ENCODE peak calls at places on chromosomes 1 and 21, in ten cellular contexts. A, H, Z, G, L, D, E, C, F and J are unnamed samples.

GRCh38 chr1:203058674-203058931 is 27.2 kb downstream of the MYOG start:
- DNase-seq in C (no peak), E (peak), G (no peak), Z (no peak), H (no peak), D (no peak), F (no peak), L (no peak), A (no peak), J (no peak)

GRCh38 chr1:170790175-170790574 is 126.2 kb downstream of the PRRX1 start:
- DNase-seq in A (no peak), H (no peak), G (no peak), L (no peak), C (no peak), E (no peak), Z (no peak), F (no peak), D (no peak), J (no peak)

GRCh38 chr21:39675595-39675994 is 62.9 kb downstream of the B3GALT5 start:
- DNase-seq in A (no peak), L (no peak), H (peak), Z (no peak), D (no peak), G (no peak), C (no peak), E (no peak), F (no peak), J (no peak)

GRCh38 chr1:205774277-205775014 is 836 bp downstream of the RAB29 start:
- DNase-seq in F (peak), H (peak), D (no peak), Z (peak), G (no peak), C (no peak), E (no peak), L (no peak), A (no peak), J (peak)

GRCh38 chr1:241985787-241986186 is 13.1 kb downstream of the MAP1LC3C start:
- DNase-seq in C (no peak), E (peak), D (peak), G (peak), F (no peak), Z (peak), A (no peak), L (no peak), H (peak), J (peak)

GRCh38 chr1:36481771-36482723 is 666 bp downstream of the CSF3R start:
- DNase-seq in D (no peak), Z (no peak), H (no peak), E (no peak), G (no peak), F (no peak), C (no peak), A (no peak), L (no peak), J (peak)

GRCh38 chr21:44711327-44712202 is at the start of gene TSPEAR:
- DNase-seq in D (no peak), G (no peak), H (no peak), L (no peak), E (no peak), Z (no peak), F (no peak), A (peak), C (peak), J (no peak)

GRCh38 chr1:87928623-87929022 is 599.9 kb downstream of the LMO4 start:
- DNase-seq in D (no peak), L (no peak), G (no peak), H (no peak), A (no peak), C (no peak), Z (no peak), E (no peak), F (no peak), J (no peak)

GRCh38 chr1:198254521-198254920 is 97.7 kb downstream of the NEK7 start:
- DNase-seq in G (no peak), E (no peak), Z (no peak), D (no peak), A (no peak), H (no peak), L (no peak), F (no peak), C (no peak), J (no peak)

GRCh38 chr1:100463809-100464424 is 74.0 kb upstream of the GPR88 start:
- DNase-seq in Z (peak), C (no peak), G (peak), A (peak), F (peak), E (peak), L (no peak), H (peak), D (peak), J (peak)

GRCh38 chr1:111227875-111228747 is 598 bp downstream of the CHI3L2 start:
- DNase-seq in L (peak), H (no peak), F (no peak), C (no peak), D (peak), Z (no peak), A (peak), G (no peak), E (no peak), J (no peak)

GRCh38 chr1:152037920-152038658 is 1.3 kb upstream of the S100A11 start:
- DNase-seq in E (peak), F (no peak), A (no peak), C (no peak), Z (peak), D (no peak), G (no peak), L (no peak), H (no peak), J (peak)

GRCh38 chr21:34734696-34735095 is 65.9 kb downstream of the CLIC6 start:
- DNase-seq in E (no peak), L (peak), G (no peak), D (peak), H (no peak), A (no peak), C (no peak), Z (no peak), F (no peak), J (no peak)

GRCh38 chr1:37480125-37480466 is 5.7 kb downstream of the ZC3H12A start:
- DNase-seq in D (no peak), L (no peak), E (no peak), F (no peak), C (no peak), A (no peak), Z (no peak), G (no peak), H (no peak), J (no peak)

GRCh38 chr1:109979489-109980091 is 5.0 kb upstream of the AHCYL1 start:
- DNase-seq in D (peak), G (no peak), H (no peak), E (no peak), C (no peak), F (no peak), Z (no peak), L (no peak), A (no peak), J (no peak)

GRCh38 chr1:212482352-212483153 is 49.8 kb downstream of the NENF start:
- DNase-seq in D (peak), G (no peak), F (no peak), Z (no peak), E (no peak), H (no peak), A (no peak), L (no peak), C (no peak), J (no peak)

GRCh38 chr21:31248598-31248997 is 95.5 kb downstream of the TIAM1 start:
- DNase-seq in E (no peak), L (no peak), G (no peak), C (no peak), H (no peak), D (peak), A (no peak), Z (no peak), F (no peak), J (no peak)

GRCh38 chr1:181089777-181090505 is 1.4 kb downstream of the IER5 start:
- DNase-seq in L (peak), G (peak), D (no peak), F (peak), A (peak), Z (peak), H (peak), C (no peak), E (peak), J (peak)

GRCh38 chr1:195735140-195735539 is 873.1 kb downstream of the KCNT2 start:
- DNase-seq in G (no peak), Z (no peak), A (no peak), C (no peak), L (no peak), E (no peak), F (no peak), H (no peak), D (no peak), J (no peak)

GRCh38 chr21:33761104-33762036 is 119.1 kb downstream of the ITSN1 start:
- DNase-seq in L (no peak), A (no peak), C (no peak), F (no peak), G (no peak), D (peak), E (peak), Z (no peak), H (no peak), J (no peak)

GRCh38 chr1:50332941-50333594 is 90.2 kb downstream of the DMRTA2 start:
- DNase-seq in D (peak), F (peak), G (peak), H (peak), A (no peak), E (peak), Z (peak), L (no peak), C (peak), J (peak)

GRCh38 chr1:16630661-16631247 is 17.4 kb upstream of the NBPF1 start:
- DNase-seq in Z (no peak), G (peak), F (peak), H (no peak), A (no peak), D (no peak), E (no peak), C (peak), L (peak), J (peak)

GRCh38 chr1:226034482-226034881 is 28.0 kb upstream of the H3-3A start:
- DNase-seq in A (peak), H (no peak), G (peak), Z (no peak), C (no peak), F (peak), D (peak), L (peak), E (peak), J (no peak)

GRCh38 chr1:214952648-214953047 is 129.9 kb upstream of the KCNK2 start:
- DNase-seq in E (no peak), L (no peak), G (no peak), C (no peak), F (no peak), A (no peak), D (no peak), Z (no peak), H (peak), J (no peak)

GRCh38 chr1:103901072-103901471 is 151.4 kb downstream of the AMY1C start:
- DNase-seq in E (no peak), A (no peak), L (no peak), C (no peak), Z (no peak), G (no peak), F (no peak), H (no peak), D (no peak), J (no peak)

GRCh38 chr1:44484155-44484688 is 79.2 kb downstream of the RNF220 start:
- DNase-seq in L (peak), G (no peak), F (no peak), A (no peak), C (no peak), Z (no peak), E (peak), D (peak), H (peak), J (no peak)
- TF ChIP-seq CTCF in L (no peak), G (no peak), F (no peak), A (no peak), C (no peak), Z (no peak), E (no peak), D (peak), H (no peak), J (no peak)

GRCh38 chr1:240495652-240496051 is 116.3 kb downstream of the GREM2 start:
- DNase-seq in Z (no peak), D (no peak), A (no peak), H (no peak), G (no peak), F (no peak), L (no peak), E (no peak), C (no peak), J (no peak)

GRCh38 chr1:240491796-240492195 is 120.2 kb downstream of the GREM2 start:
- DNase-seq in F (no peak), H (no peak), L (no peak), Z (no peak), A (no peak), C (no peak), D (no peak), E (no peak), G (no peak), J (no peak)

GRCh38 chr1:240491156-240491555 is 120.8 kb downstream of the GREM2 start:
- DNase-seq in H (no peak), Z (no peak), A (no peak), D (peak), L (no peak), G (no peak), C (no peak), E (no peak), F (no peak), J (no peak)

GRCh38 chr1:240496356-240496755 is 115.6 kb downstream of the GREM2 start:
- DNase-seq in C (no peak), E (no peak), L (no peak), H (no peak), G (no peak), A (no peak), D (no peak), Z (no peak), F (no peak), J (no peak)

DNA sequence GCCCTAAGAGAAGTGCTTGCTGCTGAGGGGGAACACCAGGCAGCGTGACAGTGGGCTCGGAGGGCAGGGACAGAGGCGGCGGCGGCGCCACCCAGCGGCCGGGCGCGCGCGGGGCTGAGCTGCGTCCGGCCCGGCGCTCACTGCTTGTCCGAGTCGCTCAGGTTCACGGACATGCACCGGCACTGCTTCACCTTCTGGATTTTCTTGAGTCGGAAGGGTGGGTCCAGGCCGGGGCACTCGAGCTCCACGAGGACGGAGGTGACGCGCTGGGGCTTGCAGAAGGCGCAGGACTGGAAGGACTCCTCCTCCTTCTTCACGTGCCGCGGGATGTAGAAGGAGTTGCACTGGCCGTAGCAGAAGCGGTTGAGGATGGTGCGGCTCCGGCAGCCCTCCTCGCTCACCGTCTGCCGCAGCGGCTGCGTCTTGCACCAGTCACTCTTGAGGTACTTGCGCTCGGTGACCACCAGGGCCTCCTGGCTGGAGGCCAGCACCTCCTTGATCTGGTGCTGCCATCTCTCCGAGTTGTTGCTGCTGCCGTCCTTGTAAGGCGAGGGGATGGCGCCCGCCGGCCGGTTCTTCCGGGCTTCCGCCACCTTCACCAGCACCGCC is 119.0 kb downstream of the GREM2 start:
- DNase-seq in F (peak), C (no peak), L (no peak), D (peak), Z (no peak), H (peak), G (no peak), E (no peak), A (no peak), J (no peak)
- TF ChIP-seq CTCF in F (no peak), C (peak), L (no peak), D (peak), Z (no peak), H (peak), G (no peak), E (no peak), A (no peak), J (no peak)

GRCh38 chr1:228108055-228108690 is 926 bp downstream of the MRPL55 start:
- DNase-seq in D (no peak), F (peak), H (no peak), Z (no peak), A (no peak), C (no peak), L (no peak), E (no peak), G (no peak), J (no peak)
- TF ChIP-seq CTCF in D (no peak), F (no peak), H (no peak), Z (no peak), A (no peak), C (no peak), L (no peak), E (no peak), G (no peak), J (no peak)

GRCh38 chr21:42081931-42082381 is 10.8 kb downstream of the UMODL1 start:
- DNase-seq in D (no peak), E (no peak), G (no peak), Z (no peak), A (no peak), F (no peak), C (no peak), H (no peak), L (no peak), J (no peak)

GRCh38 chr21:42082501-42083360 is 11.6 kb downstream of the UMODL1 start:
- DNase-seq in C (no peak), F (no peak), L (no peak), H (no peak), G (no peak), A (no peak), D (no peak), Z (no peak), E (no peak), J (no peak)

GRCh38 chr21:42079939-42080787 is 9.0 kb downstream of the UMODL1 start:
- DNase-seq in A (no peak), H (no peak), C (no peak), L (no peak), Z (no peak), F (no peak), D (peak), G (no peak), E (no peak), J (no peak)

GRCh38 chr21:42080788-42081083 is 9.6 kb downstream of the UMODL1 start:
- DNase-seq in H (no peak), G (no peak), E (peak), F (no peak), D (peak), C (no peak), Z (no peak), A (no peak), L (no peak), J (no peak)

DNA sequence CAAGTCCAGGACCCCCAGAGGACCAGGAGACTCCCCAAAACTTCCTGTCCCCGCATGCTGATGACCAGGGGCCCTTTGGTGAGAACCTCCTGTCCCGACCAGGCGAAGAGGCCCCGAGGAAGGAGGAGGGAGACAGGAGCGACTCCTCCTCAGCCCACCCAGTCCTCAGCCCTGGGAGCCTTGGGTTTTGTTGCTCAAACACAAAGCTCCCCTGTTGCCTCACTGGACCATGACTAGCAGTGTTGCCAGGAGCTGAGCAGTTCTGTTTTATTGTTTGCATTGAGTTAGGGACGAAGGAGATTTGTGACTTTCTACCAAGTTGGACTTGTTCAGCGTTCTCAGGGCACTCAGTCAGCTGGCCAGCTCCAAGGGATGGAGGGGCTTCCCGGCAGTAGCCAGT is 10.0 kb downstream of the UMODL1 start:
- DNase-seq in L (no peak), Z (no peak), E (peak), H (no peak), F (no peak), A (no peak), D (peak), C (no peak), G (no peak), J (no peak)
- TF ChIP-seq CTCF in L (no peak), Z (no peak), E (no peak), H (no peak), F (no peak), A (no peak), D (no peak), C (no peak), G (no peak), J (no peak)

GRCh38 chr1:20426923-20427322 is 59.1 kb downstream of the CAMK2N1 start:
- DNase-seq in D (peak), E (no peak), F (no peak), G (no peak), Z (no peak), H (no peak), L (no peak), C (no peak), A (no peak), J (no peak)

GRCh38 chr1:20428841-20429240 is 57.2 kb downstream of the CAMK2N1 start:
- DNase-seq in Z (no peak), L (no peak), D (no peak), H (no peak), E (no peak), F (no peak), C (no peak), A (no peak), G (no peak), J (no peak)

GRCh38 chr1:20426371-20426770 is 59.6 kb downstream of the CAMK2N1 start:
- DNase-seq in L (no peak), C (no peak), E (no peak), F (no peak), Z (peak), H (no peak), D (no peak), G (no peak), A (no peak), J (no peak)

GRCh38 chr1:20429296-20429695 is 56.7 kb downstream of the CAMK2N1 start:
- DNase-seq in Z (no peak), H (no peak), E (no peak), A (no peak), L (no peak), F (no peak), G (no peak), D (peak), C (no peak), J (no peak)

DNA sequence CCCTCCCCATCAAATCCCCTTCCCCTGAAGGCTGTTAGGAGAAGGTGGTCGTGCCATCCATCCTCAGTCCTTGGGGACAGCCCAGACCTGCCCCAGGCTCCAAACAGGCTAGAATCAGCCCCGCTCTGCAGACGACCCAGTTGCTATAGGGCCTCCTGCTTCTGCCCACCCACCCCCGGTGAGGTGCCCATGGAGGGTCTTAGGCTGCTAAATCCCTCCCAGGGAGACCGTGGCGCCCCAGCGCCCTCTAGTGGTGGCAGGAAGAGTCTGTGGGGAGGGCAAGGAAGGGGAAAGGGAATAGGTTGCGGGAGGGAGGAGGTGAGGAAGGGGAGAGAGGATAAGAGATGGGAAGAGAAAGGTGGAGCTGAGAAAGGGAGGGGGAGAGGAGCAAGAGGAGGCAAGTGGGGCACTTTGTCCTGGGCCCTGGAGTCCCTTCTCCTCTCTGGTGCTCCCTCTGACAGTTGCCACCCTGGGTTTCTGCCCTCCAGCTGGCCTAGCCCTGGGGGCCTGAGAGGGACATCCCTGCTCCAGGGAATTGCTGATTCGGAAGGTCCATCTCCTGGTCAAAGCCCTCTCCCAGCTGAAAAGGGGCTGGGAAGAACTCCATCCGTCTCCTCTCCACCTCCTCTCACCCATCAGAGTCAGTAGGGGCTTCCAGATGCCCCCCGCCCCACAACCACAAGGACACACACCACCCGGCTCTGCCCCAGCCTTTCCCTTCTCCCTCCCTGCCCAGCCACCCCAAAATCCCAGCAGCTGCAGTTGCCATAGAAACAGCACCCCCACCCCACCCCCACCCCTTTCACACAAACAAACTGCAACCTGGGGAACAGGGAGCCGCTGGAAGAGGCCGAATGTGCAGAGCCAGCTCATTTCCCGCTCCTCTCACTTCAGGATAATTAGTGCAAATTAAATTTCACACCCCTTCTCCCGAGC is 55.4 kb downstream of the CAMK2N1 start:
- DNase-seq in H (peak), D (peak), C (no peak), L (no peak), A (no peak), F (no peak), Z (peak), G (peak), E (peak), J (peak)
- TF ChIP-seq CTCF in H (peak), D (peak), C (peak), L (peak), A (peak), F (peak), Z (peak), G (peak), E (no peak), J (peak)